ENCODE peak calls at places on chromosome X, in seven cellular contexts. U is HCEC 1CT; G is stimulated activated CD8-positive, alpha-beta memory T cell treated with anti-CD3 and anti-CD28 coated beads, Interleukin-4, amount 100 ng/mL, for 24 hours; P is KBM-7; E is esophagus muscularis mucosa; T is activated T-cell treated with anti-CD3 and anti-CD28 coated beads, Interleukin-2, amount 50 U/mL, for 1 hour; H is stimulated activated CD4-positive, alpha-beta T cell treated with anti-CD3 and anti-CD28 coated beads, Interleukin-1b, Interleukin-23, amount 100 ng/mL, for 4 hours. X is an unnamed sample.

GRCh38 chrX:114038358-114038757 is 545.5 kb upstream of the HTR2C start:
- DNase-seq in U (no peak), G (no peak), P (no peak), E (no peak), T (no peak), H (no peak), X (no peak)

GRCh38 chrX:31969714-31970113 is 897.9 kb upstream of the FTHL17 start:
- DNase-seq in U (no peak), G (no peak), P (no peak), E (no peak), T (no peak), H (no peak), X (no peak)

GRCh38 chrX:21723814-21724213 is 34.1 kb downstream of the SMPX start:
- DNase-seq in U (no peak), G (no peak), P (no peak), E (no peak), T (no peak), H (no peak), X (no peak)

GRCh38 chrX:100731441-100732281 is at the start of gene SYTL4:
- DNase-seq in U (no peak), G (no peak), P (peak; percentile 51), E (no peak), T (no peak), H (no peak), X (peak; percentile 24)

GRCh38 chrX:65697173-65697572 is 29.7 kb downstream of the MSN start:
- DNase-seq in U (peak; percentile 63), G (no peak), P (peak; percentile 72), E (no peak), T (no peak), H (no peak), X (no peak)

GRCh38 chrX:13432776-13433605 is 113.1 kb upstream of the ATXN3L start:
- DNase-seq in U (peak; percentile 78), G (no peak), P (no peak), E (no peak), T (no peak), H (no peak), X (no peak)

GRCh38 chrX:69362889-69363288 is 141.2 kb upstream of the NALF2 start:
- DNase-seq in U (peak; percentile 48), G (no peak), P (no peak), E (no peak), T (no peak), H (no peak), X (no peak)

GRCh38 chrX:39599339-39599738 is 498.4 kb downstream of the BCOR start:
- DNase-seq in U (no peak), G (no peak), P (no peak), E (no peak), T (no peak), H (no peak), X (no peak)

GRCh38 chrX:1593286-1594271 is 2.2 kb downstream of the AKAP17A start:
- DNase-seq in U (no peak), G (no peak), P (no peak), E (no peak), T (peak; percentile 19), H (no peak), X (no peak)

GRCh38 chrX:69028006-69028760 is 137.1 kb downstream of the PJA1 start:
- DNase-seq in U (no peak), G (no peak), P (peak; percentile 49), E (peak; percentile 31), T (no peak), H (no peak), X (peak; percentile 59)

GRCh38 chrX:8404958-8405357 is 59.7 kb upstream of the VCX3B start:
- DNase-seq in U (no peak), G (no peak), P (no peak), E (no peak), T (no peak), H (no peak), X (no peak)

GRCh38 chrX:30830544-30830943 is 58.5 kb downstream of the TAB3 start:
- DNase-seq in U (no peak), G (no peak), P (no peak), E (no peak), T (no peak), H (no peak), X (no peak)